ENCODE peak calls at places on chromosomes 11 and 22, in five cellular contexts. One of them, this sample, is unnamed.

GRCh38 chr11:13885083-13885482 is 77.4 kb upstream of the SPON1 start:
- DNase-seq in SW 1271: no peak
- DNase-seq in T-helper 2 cell: no peak
- DNase-seq in AG08396: no peak
- DNase-seq in LoVo: no peak
- DNase-seq in this sample: no peak

GRCh38 chr22:43482310-43482625 is 70.5 kb downstream of the MPPED1 start:
- DNase-seq in SW 1271: no peak
- DNase-seq in T-helper 2 cell: no peak
- DNase-seq in AG08396: no peak
- DNase-seq in LoVo: no peak
- DNase-seq in this sample: no peak

GRCh38 chr22:28857288-28857687 is 26.1 kb upstream of the ZNRF3 start:
- DNase-seq in SW 1271: no peak
- DNase-seq in T-helper 2 cell: no peak
- DNase-seq in AG08396: no peak
- DNase-seq in LoVo: no peak
- DNase-seq in this sample: no peak

GRCh38 chr11:60891103-60891741 is 15.2 kb downstream of the PRPF19 start:
- DNase-seq in SW 1271: no peak
- DNase-seq in T-helper 2 cell: no peak
- DNase-seq in AG08396: no peak
- DNase-seq in LoVo: no peak
- DNase-seq in this sample: no peak

GRCh38 chr11:1650034-1650917 is 20.7 kb downstream of the KRTAP5-5 start:
- DNase-seq in SW 1271: no peak
- DNase-seq in T-helper 2 cell: no peak
- DNase-seq in AG08396: no peak
- DNase-seq in LoVo: no peak
- DNase-seq in this sample: no peak

GRCh38 chr11:119717839-119718534 is 11.0 kb downstream of the NECTIN1 start:
- DNase-seq in SW 1271: no peak
- DNase-seq in T-helper 2 cell: no peak
- DNase-seq in AG08396: no peak
- DNase-seq in LoVo: no peak
- DNase-seq in this sample: no peak

GRCh38 chr11:115301029-115301428 is 203.2 kb downstream of the CADM1 start:
- DNase-seq in SW 1271: no peak
- DNase-seq in T-helper 2 cell: no peak
- DNase-seq in AG08396: peak; percentile 27
- DNase-seq in LoVo: no peak
- DNase-seq in this sample: no peak

GRCh38 chr22:50691521-50691920 is 18.9 kb downstream of the SHANK3 start:
- DNase-seq in SW 1271: no peak
- DNase-seq in T-helper 2 cell: peak; percentile 70
- DNase-seq in AG08396: no peak
- DNase-seq in LoVo: peak; percentile 35
- DNase-seq in this sample: no peak

GRCh38 chr11:79241205-79241604 is 199.6 kb downstream of the TENM4 start:
- DNase-seq in SW 1271: no peak
- DNase-seq in T-helper 2 cell: no peak
- DNase-seq in AG08396: no peak
- DNase-seq in LoVo: no peak
- DNase-seq in this sample: no peak

GRCh38 chr11:122897606-122898210 is 15.1 kb downstream of the JHY start:
- DNase-seq in SW 1271: no peak
- DNase-seq in T-helper 2 cell: peak; percentile 54
- DNase-seq in AG08396: no peak
- DNase-seq in LoVo: no peak
- DNase-seq in this sample: no peak

GRCh38 chr11:4916581-4916980 is 2.6 kb downstream of the OR51G2 start:
- DNase-seq in SW 1271: no peak
- DNase-seq in T-helper 2 cell: no peak
- DNase-seq in AG08396: no peak
- DNase-seq in LoVo: no peak
- DNase-seq in this sample: no peak

GRCh38 chr11:121482231-121483129 is 29.7 kb upstream of the SORL1-AS1 start:
- DNase-seq in SW 1271: no peak
- DNase-seq in T-helper 2 cell: peak; percentile 93
- DNase-seq in AG08396: no peak
- DNase-seq in LoVo: no peak
- DNase-seq in this sample: no peak

GRCh38 chr22:48070760-48071159 is 1308.3 kb downstream of the TBC1D22A start:
- DNase-seq in SW 1271: no peak
- DNase-seq in T-helper 2 cell: no peak
- DNase-seq in AG08396: no peak
- DNase-seq in LoVo: no peak
- DNase-seq in this sample: no peak

GRCh38 chr11:126718319-126718718 is 282.3 kb downstream of the KIRREL3 start:
- DNase-seq in SW 1271: no peak
- DNase-seq in T-helper 2 cell: no peak
- DNase-seq in AG08396: peak; percentile 41
- DNase-seq in LoVo: no peak
- DNase-seq in this sample: no peak

GRCh38 chr11:850777-851762 is 8.4 kb downstream of the TSPAN4 start:
- DNase-seq in SW 1271: no peak
- DNase-seq in T-helper 2 cell: peak; percentile 24
- DNase-seq in AG08396: no peak
- DNase-seq in LoVo: no peak
- DNase-seq in this sample: no peak

GRCh38 chr11:108221981-108222685 is at the start of gene NPAT:
- DNase-seq in SW 1271: no peak
- DNase-seq in T-helper 2 cell: no peak
- DNase-seq in AG08396: no peak
- DNase-seq in LoVo: no peak
- DNase-seq in this sample: no peak

GRCh38 chr11:3123316-3123715 is 41.8 kb downstream of the OSBPL5 start:
- DNase-seq in SW 1271: no peak
- DNase-seq in T-helper 2 cell: no peak
- DNase-seq in AG08396: no peak
- DNase-seq in LoVo: no peak
- DNase-seq in this sample: peak; percentile 38

GRCh38 chr11:130786586-130786985 is 129.7 kb downstream of the SNX19 start:
- DNase-seq in SW 1271: no peak
- DNase-seq in T-helper 2 cell: no peak
- DNase-seq in AG08396: no peak
- DNase-seq in LoVo: no peak
- DNase-seq in this sample: no peak

GRCh38 chr22:42947211-42947990 is 67.5 kb downstream of the PACSIN2 start:
- DNase-seq in SW 1271: no peak
- DNase-seq in T-helper 2 cell: no peak
- DNase-seq in AG08396: no peak
- DNase-seq in LoVo: peak; percentile 42
- DNase-seq in this sample: no peak

GRCh38 chr11:33257897-33258630 is 883 bp downstream of the HIPK3 start:
- DNase-seq in SW 1271: peak; percentile 35
- DNase-seq in T-helper 2 cell: peak; percentile 90
- DNase-seq in AG08396: peak; percentile 93
- DNase-seq in LoVo: peak; percentile 63
- DNase-seq in this sample: peak; percentile 79